ENCODE peak calls at places on chromosomes 6 and 20, in ten cellular contexts. X is left lung, D is astrocyte, S is brain microvascular endothelial cell, K is spleen, A is IMR-90, E is gastrocnemius medialis, G is psoas muscle, B is neural progenitor cell, Y is lung. U is an unnamed sample. For H3K36me3, the result is how much of the 10 kb centered on the place peaks cover.

GRCh38 chr6:144155529-144155928 is 5.2 kb downstream of the STX11 start:
- DNase-seq in X (no peak), D (no peak), S (no peak), K (no peak), A (no peak), E (no peak), G (no peak), B (no peak), Y (no peak), U (no peak)

GRCh38 chr6:125779924-125780539 is 10.7 kb upstream of the NCOA7 start:
- DNase-seq in X (peak), D (peak), S (peak), K (peak), A (peak), E (peak), G (peak), B (peak), Y (peak), U (no peak)

GRCh38 chr20:58850693-58851174 is at the start of gene GNAS-AS1:
- DNase-seq in X (peak), D (peak), S (peak), K (peak), A (peak), E (peak), G (peak), B (peak), Y (peak), U (peak)

GRCh38 chr6:36054965-36055364 is 27.4 kb downstream of the MAPK14 start:
- DNase-seq in X (no peak), D (no peak), S (no peak), K (no peak), A (no peak), E (no peak), G (no peak), B (no peak), Y (no peak), U (no peak)

GRCh38 chr20:32516985-32517873 is 67.9 kb downstream of the NOL4L start:
- DNase-seq in X (peak), D (no peak), S (no peak), K (no peak), A (peak), E (no peak), G (no peak), B (peak), Y (no peak), U (peak)

GRCh38 chr20:25065625-25066338 is 7.8 kb upstream of the ACSS1 start:
- DNase-seq in X (no peak), D (peak), S (peak), K (peak), A (peak), E (peak), G (peak), B (peak), Y (peak), U (peak)

GRCh38 chr6:36851149-36851614 is 11.9 kb upstream of the CPNE5 start:
- DNase-seq in X (no peak), D (peak), S (peak), K (no peak), A (peak), E (peak), G (no peak), B (peak), Y (peak), U (no peak)

GRCh38 chr20:59644371-59644939 is 40.1 kb downstream of the PHACTR3 start:
- DNase-seq in X (no peak), D (no peak), S (no peak), K (peak), A (no peak), E (no peak), G (no peak), B (no peak), Y (peak), U (no peak)

DNA sequence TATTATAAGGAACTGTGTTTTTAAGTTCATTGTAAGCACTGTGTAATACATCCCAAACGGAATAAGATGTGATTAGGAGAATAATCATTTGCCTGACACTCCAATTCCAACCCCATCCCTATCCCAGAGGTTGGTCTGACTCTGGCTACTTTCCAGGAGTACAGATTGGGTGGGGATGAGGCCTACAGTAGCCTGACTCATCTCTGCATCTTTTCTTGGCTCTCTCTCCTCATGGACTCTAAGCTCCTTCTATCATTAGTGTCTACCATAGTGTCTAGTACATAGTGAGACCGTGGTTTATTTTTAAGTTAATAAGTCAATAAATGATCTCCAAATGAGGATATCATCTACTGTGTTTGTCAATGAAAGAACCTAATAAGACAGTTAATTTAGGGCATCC is 92.2 kb upstream of the CNKSR3 start:
- DNase-seq in X (no peak), D (peak), S (no peak), K (no peak), A (no peak), E (no peak), G (no peak), B (no peak), Y (no peak), U (no peak)
- TF ChIP-seq CTCF in X (no peak), D (no peak), S (no peak), K (no peak), A (no peak), E (no peak), G (no peak), B (no peak), Y (no peak), U (no peak)

GRCh38 chr20:47311211-47311610 is 45.3 kb downstream of the ZMYND8 start:
- DNase-seq in X (no peak), D (no peak), S (no peak), K (no peak), A (no peak), E (no peak), G (no peak), B (no peak), Y (no peak), U (peak)

GRCh38 chr20:47306755-47307370 is 49.6 kb downstream of the ZMYND8 start:
- DNase-seq in X (no peak), D (no peak), S (no peak), K (no peak), A (no peak), E (no peak), G (no peak), B (no peak), Y (no peak), U (peak)

GRCh38 chr20:47311967-47312681 is 44.4 kb downstream of the ZMYND8 start:
- DNase-seq in X (no peak), D (no peak), S (no peak), K (no peak), A (no peak), E (no peak), G (no peak), B (no peak), Y (no peak), U (peak)

GRCh38 chr20:47310729-47311128 is 45.8 kb downstream of the ZMYND8 start:
- DNase-seq in X (no peak), D (no peak), S (no peak), K (no peak), A (no peak), E (no peak), G (no peak), B (no peak), Y (no peak), U (peak)

DNA sequence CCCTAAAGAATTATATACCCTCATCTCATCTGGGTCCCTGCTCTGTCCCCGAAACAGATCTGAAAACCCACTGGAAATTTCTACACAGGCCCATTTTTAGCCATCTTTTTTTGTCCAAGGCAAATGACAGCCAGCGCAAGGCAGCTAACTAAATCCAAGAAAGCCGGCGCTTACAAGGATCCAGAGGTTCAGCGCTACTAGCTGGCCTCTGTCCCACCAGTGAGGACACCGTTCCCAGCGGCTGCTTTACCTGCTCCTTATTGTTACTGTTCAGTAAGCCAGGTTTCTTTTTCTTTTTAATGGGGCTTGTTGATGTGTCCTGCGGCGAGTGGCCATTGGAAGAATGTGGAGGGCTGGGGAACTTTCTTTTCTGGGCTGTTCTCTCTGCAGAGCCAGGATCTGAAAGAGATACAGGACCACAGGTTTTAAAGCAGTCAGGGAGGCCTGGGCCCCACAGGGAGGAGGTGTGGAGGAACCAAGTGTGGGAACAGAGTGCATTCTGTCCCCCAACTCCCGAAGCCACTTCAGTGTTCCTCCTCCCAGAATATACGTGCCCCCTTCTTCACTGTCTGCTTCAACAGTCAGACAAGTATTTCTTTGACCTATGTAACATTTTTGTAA is 46.6 kb downstream of the ZMYND8 start:
- DNase-seq in X (no peak), D (no peak), S (no peak), K (no peak), A (no peak), E (no peak), G (no peak), B (peak), Y (no peak), U (peak)
- H3K36me3 ChIP-seq in X (half or more), D (under half), S (under half), K (half or more), A (under half), E (under half), G (under half), B (under half), Y (under half), U (half or more)

GRCh38 chr6:81969814-81970213 is 217.3 kb upstream of the TENT5A start:
- DNase-seq in X (peak), D (no peak), S (no peak), K (peak), A (no peak), E (no peak), G (no peak), B (peak), Y (no peak), U (no peak)
- TF ChIP-seq CTCF in X (no peak), D (no peak), S (no peak), K (no peak), A (no peak), E (no peak), G (no peak), B (no peak), Y (no peak), U (no peak)

GRCh38 chr6:44302856-44303255 is 10.3 kb downstream of the AARS2 start:
- DNase-seq in X (no peak), D (no peak), S (no peak), K (no peak), A (no peak), E (no peak), G (no peak), B (no peak), Y (no peak), U (no peak)

GRCh38 chr6:44298864-44299263 is 14.3 kb downstream of the AARS2 start:
- DNase-seq in X (no peak), D (no peak), S (no peak), K (no peak), A (no peak), E (no peak), G (no peak), B (no peak), Y (no peak), U (no peak)

GRCh38 chr6:44301782-44302564 is 11.2 kb downstream of the AARS2 start:
- DNase-seq in X (no peak), D (no peak), S (no peak), K (no peak), A (no peak), E (no peak), G (no peak), B (no peak), Y (no peak), U (no peak)

GRCh38 chr6:44300424-44300823 is 12.7 kb downstream of the AARS2 start:
- DNase-seq in X (no peak), D (no peak), S (no peak), K (no peak), A (no peak), E (no peak), G (no peak), B (no peak), Y (no peak), U (no peak)

GRCh38 chr6:44301106-44301505 is 12.0 kb downstream of the AARS2 start:
- DNase-seq in X (no peak), D (no peak), S (no peak), K (no peak), A (no peak), E (no peak), G (no peak), B (no peak), Y (no peak), U (no peak)
- H3K36me3 ChIP-seq in X (half or more), D (under half), S (under half), K (half or more), A (half or more), E (half or more), G (under half), B (under half), Y (half or more), U (under half)

GRCh38 chr20:16404640-16405039 is 168.6 kb downstream of the KIF16B start:
- DNase-seq in X (no peak), D (no peak), S (no peak), K (no peak), A (no peak), E (no peak), G (no peak), B (no peak), Y (no peak), U (no peak)

GRCh38 chr20:16400249-16400648 is 173.0 kb downstream of the KIF16B start:
- DNase-seq in X (no peak), D (no peak), S (no peak), K (no peak), A (no peak), E (no peak), G (no peak), B (no peak), Y (no peak), U (no peak)

GRCh38 chr20:16407251-16408067 is 165.8 kb downstream of the KIF16B start:
- DNase-seq in X (no peak), D (no peak), S (peak), K (no peak), A (peak), E (no peak), G (no peak), B (no peak), Y (no peak), U (no peak)

GRCh38 chr20:16405254-16405653 is 168.0 kb downstream of the KIF16B start:
- DNase-seq in X (no peak), D (no peak), S (no peak), K (no peak), A (no peak), E (no peak), G (no peak), B (no peak), Y (no peak), U (no peak)

DNA sequence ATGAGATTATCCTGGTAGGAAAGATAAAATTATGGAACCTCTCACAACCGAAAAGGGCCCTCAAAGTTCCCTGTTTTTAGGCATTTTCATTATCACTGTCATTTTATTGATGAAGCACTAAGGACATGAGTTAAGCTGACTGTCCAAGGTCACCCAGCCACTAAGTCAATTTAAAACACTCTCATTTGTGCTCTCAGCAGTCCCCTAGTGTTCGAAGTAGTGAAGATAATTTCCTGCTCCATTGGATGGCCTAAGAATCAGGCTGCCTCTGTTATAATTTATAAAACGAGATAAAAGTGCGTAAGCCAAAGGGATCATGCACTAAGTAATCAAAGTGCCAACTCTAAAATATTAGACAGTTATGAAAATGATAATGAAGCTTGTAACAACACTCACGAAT is 169.1 kb downstream of the KIF16B start:
- DNase-seq in X (no peak), D (no peak), S (no peak), K (no peak), A (no peak), E (no peak), G (no peak), B (no peak), Y (no peak), U (no peak)
- TF ChIP-seq CTCF in X (no peak), D (no peak), S (no peak), K (no peak), A (no peak), E (no peak), G (no peak), B (peak), Y (no peak), U (no peak)

DNA sequence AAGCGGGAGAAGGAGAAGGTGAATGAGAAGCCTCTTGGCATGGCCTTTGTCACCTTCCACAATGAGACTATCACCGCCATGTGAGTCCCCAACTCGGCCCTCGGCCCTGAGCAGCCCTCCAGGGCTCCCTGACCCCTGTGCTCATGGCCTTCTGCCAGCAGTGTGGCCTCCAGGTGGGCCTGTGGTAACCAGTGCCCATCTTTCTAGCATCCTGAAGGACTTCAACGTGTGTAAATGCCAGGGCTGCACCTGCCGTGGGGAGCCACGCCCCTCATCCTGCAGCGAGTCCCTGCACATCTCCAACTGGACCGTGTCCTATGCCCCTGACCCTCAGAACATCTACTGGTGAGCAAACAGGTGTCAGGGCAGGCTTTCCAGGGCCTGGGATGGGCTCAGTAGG is 10.3 kb upstream of the CAPN11 start:
- DNase-seq in X (no peak), D (no peak), S (no peak), K (no peak), A (no peak), E (no peak), G (no peak), B (no peak), Y (no peak), U (no peak)
- H3K36me3 ChIP-seq in X (half or more), D (under half), S (under half), K (half or more), A (under half), E (half or more), G (under half), B (under half), Y (under half), U (under half)

GRCh38 chr6:132209351-132209750 is 191.9 kb downstream of the MOXD1 start:
- DNase-seq in X (no peak), D (no peak), S (no peak), K (no peak), A (no peak), E (no peak), G (no peak), B (no peak), Y (no peak), U (peak)
- TF ChIP-seq CTCF in X (no peak), D (no peak), S (no peak), K (no peak), A (no peak), E (no peak), G (no peak), B (no peak), Y (no peak), U (no peak)

DNA sequence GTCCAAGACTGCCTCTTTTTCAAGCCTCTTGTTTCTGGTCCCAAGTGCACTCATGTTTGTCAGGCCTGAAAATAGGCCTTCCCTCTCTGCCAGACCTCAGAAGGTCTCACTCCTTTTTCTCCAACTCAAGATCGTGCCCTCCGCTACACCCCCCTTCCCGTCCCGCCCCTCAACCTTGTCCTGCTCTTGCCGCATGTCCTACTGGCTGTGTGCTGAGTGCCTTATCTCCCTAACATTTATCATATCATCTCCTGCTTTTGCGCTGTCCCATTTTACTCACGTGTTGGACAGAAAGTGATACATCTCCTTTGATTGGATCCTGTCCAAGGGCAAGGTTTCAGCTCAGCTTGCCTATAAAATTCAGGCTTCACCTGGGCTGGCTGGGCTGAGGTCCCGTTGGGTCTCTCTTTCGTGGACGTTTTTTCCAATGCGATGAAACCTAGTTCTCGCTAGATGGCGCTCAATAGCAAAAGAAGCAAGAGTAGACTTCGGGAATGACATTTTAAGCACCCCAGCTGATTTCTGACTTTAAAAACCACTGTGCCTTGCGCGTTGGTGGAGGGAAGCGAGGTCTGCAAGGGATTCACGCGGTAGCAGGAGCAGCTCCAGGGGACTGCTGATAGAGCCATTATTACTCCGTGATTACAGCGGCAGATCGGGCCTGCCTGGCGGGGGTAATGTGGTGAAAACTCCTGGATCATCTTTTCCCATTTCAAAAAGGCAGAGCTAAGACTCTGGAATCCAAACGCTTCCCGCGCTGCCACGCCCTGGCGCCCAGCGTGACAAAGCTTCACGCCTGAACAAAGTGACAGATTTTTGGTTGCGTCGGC is 137.6 kb downstream of the IMPG1 start:
- DNase-seq in X (peak), D (peak), S (peak), K (no peak), A (peak), E (peak), G (no peak), B (peak), Y (peak), U (no peak)
- H3K36me3 ChIP-seq in X (under half), D (under half), S (under half), K (under half), A (under half), E (under half), G (under half), B (under half), Y (under half), U (under half)

U was measured in RWPE2.